ENCODE peak calls at places on chromosomes 5 and 9, in seven cellular contexts. E is HepG2, K is K562, F is SK-N-SH, O is GM12892, X is GM12878, Z is H1. J is an unnamed sample.

GRCh38 chr5:176823076-176823481 is 12.7 kb downstream of the UNC5A start:
- DNase-seq in K (no peak), X (no peak), Z (no peak), F (peak; percentile 68), O (no peak), E (no peak), J (no peak)

GRCh38 chr5:56161446-56161838 is 71.7 kb downstream of the ANKRD55 start:
- DNase-seq in K (no peak), Z (no peak), E (no peak), O (no peak), F (no peak), X (no peak), J (no peak)

GRCh38 chr9:117284414-117284813 is 130.4 kb downstream of the ASTN2 start:
- DNase-seq in E (no peak), Z (no peak), X (no peak), O (no peak), F (peak; percentile 48), K (no peak), J (no peak)

GRCh38 chr9:34332370-34332964 is 3.1 kb downstream of the NUDT2 start:
- DNase-seq in Z (no peak), O (no peak), K (peak; percentile 15), F (peak; percentile 46), X (peak; percentile 12), E (peak; percentile 60), J (no peak)

GRCh38 chr5:173963867-173964429 is 25.0 kb upstream of the C5orf47 start:
- DNase-seq in F (peak; percentile 83), Z (peak; percentile 58), X (no peak), O (no peak), K (no peak), E (no peak), J (no peak)

GRCh38 chr9:105541838-105542237 is 16.1 kb upstream of the FKTN start:
- DNase-seq in K (no peak), E (no peak), Z (no peak), F (no peak), X (peak; percentile 59), O (no peak), J (no peak)

GRCh38 chr5:69528015-69528414 is 32.0 kb upstream of the GTF2H2C start:
- DNase-seq in Z (no peak), K (no peak), X (no peak), E (no peak), O (no peak), F (no peak), J (no peak)

GRCh38 chr9:27408523-27408922 is 111.6 kb upstream of the EQTN start:
- DNase-seq in X (no peak), E (no peak), O (no peak), F (no peak), Z (no peak), K (no peak), J (no peak)

GRCh38 chr9:17318821-17319320 is 184.0 kb downstream of the CNTLN start:
- DNase-seq in X (no peak), O (no peak), F (no peak), E (no peak), Z (no peak), K (no peak), J (no peak)

GRCh38 chr9:89179535-89179919 is 909 bp upstream of the SHC3 start:
- DNase-seq in K (no peak), Z (no peak), X (no peak), E (no peak), O (no peak), F (no peak), J (no peak)

GRCh38 chr5:101878190-101878589 is 417.9 kb downstream of the SLCO4C1 start:
- DNase-seq in X (no peak), Z (no peak), E (no peak), F (no peak), K (no peak), O (no peak), J (no peak)

GRCh38 chr5:179128976-179129375 is 68.8 kb downstream of the ZNF354C start:
- DNase-seq in F (no peak), Z (no peak), X (no peak), K (no peak), E (no peak), O (no peak), J (no peak)

GRCh38 chr9:137294091-137294683 is 7.9 kb downstream of the NRARP start:
- DNase-seq in Z (peak; percentile 58), E (peak; percentile 80), F (peak; percentile 73), O (no peak), X (no peak), K (peak; percentile 62), J (no peak)

GRCh38 chr9:86828631-86829030 is 118.7 kb downstream of the GAS1 start:
- DNase-seq in O (no peak), K (no peak), F (no peak), E (no peak), Z (no peak), X (no peak), J (no peak)

GRCh38 chr9:79880626-79881025 is 308.9 kb downstream of the TLE4 start:
- DNase-seq in F (no peak), Z (no peak), E (no peak), O (no peak), K (no peak), X (no peak), J (no peak)

GRCh38 chr5:20949636-20950035 is 961.6 kb upstream of the CDH18 start:
- DNase-seq in Z (no peak), F (no peak), X (no peak), K (no peak), O (no peak), E (no peak), J (no peak)

GRCh38 chr5:1415059-1415425 is 30.2 kb downstream of the SLC6A3 start:
- DNase-seq in X (no peak), F (no peak), Z (no peak), E (no peak), O (no peak), K (no peak), J (no peak)

GRCh38 chr5:82676663-82677062 is 398.5 kb upstream of the RPS23 start:
- DNase-seq in O (no peak), F (no peak), X (peak; percentile 16), Z (no peak), E (no peak), K (no peak), J (no peak)

GRCh38 chr5:93186031-93186682 is 394.9 kb downstream of the NR2F1-AS1 start:
- DNase-seq in F (no peak), E (no peak), X (no peak), K (no peak), O (no peak), Z (no peak), J (no peak)

GRCh38 chr9:1701113-1701512 is 314.0 kb upstream of the SMARCA2 start:
- DNase-seq in K (no peak), O (no peak), E (no peak), Z (no peak), X (no peak), F (no peak), J (no peak)

GRCh38 chr5:73286891-73287290 is 113.9 kb downstream of the TMEM174 start:
- DNase-seq in O (no peak), E (no peak), Z (no peak), F (no peak), K (no peak), X (no peak), J (no peak)
- TF ChIP-seq TAF1 in O (no peak), E (no peak), Z (no peak), F (no peak), K (no peak), X (no peak), J (no peak)

GRCh38 chr9:22119537-22120167 is 110.5 kb upstream of the CDKN2B start:
- DNase-seq in E (peak; percentile 21), K (no peak), F (peak; percentile 8), X (no peak), Z (no peak), O (no peak), J (no peak)

GRCh38 chr9:22114956-22115355 is 105.9 kb upstream of the CDKN2B start:
- DNase-seq in O (no peak), Z (no peak), F (no peak), X (no peak), K (no peak), E (no peak), J (no peak)

GRCh38 chr9:22116751-22117150 is 107.6 kb upstream of the CDKN2B start:
- DNase-seq in X (no peak), E (no peak), K (no peak), O (no peak), F (no peak), Z (no peak), J (no peak)

GRCh38 chr9:22118810-22119479 is 109.8 kb upstream of the CDKN2B start:
- DNase-seq in X (no peak), O (no peak), E (no peak), F (no peak), K (no peak), Z (no peak), J (no peak)

DNA sequence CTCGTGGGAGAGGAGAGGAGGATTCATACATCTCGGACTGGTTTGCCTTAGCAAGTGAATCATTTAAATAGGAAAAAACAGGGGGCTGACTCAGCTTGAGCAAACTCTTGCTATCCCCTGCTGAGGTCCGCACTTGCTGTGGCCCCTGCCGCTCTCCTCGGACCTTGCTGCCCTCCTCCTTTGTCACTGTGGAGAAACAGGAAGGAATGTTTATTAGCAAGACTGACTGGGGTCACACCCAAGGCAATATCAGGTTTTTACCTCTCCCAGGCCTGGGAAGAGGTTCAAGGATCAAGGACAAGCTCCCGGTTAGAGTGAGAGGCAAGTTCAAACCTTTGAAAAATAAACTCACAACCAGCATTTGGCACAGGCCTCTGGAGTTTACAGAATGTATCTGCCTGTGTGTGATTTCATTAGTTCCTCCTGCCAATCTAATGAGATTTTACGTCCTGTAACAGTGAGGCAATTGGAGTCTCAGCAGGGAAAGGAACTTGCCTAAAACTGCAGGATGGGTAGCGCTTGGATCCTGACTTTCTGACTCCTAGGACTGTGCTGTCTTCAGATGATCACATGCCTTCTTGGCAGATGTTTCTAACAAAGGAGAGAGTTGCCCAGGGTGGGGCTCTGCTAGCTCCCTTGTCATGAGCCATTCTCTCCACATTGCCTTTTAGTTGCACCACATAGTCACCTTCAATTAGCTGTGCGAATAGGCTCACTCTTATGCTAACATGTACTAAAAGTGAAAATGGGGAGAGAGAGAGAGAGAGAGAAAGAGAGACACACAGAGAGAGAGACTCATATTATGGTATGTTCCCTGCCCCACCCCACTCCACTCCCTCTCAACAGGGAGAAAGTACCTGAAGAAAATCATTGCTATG is 108.6 kb upstream of the CDKN2B start:
- DNase-seq in O (no peak), Z (peak; percentile 49), X (no peak), K (no peak), F (no peak), E (peak; percentile 57), J (no peak)
- TF ChIP-seq TAF1 in O (no peak), Z (no peak), X (no peak), K (no peak), F (no peak), E (no peak), J (no peak)

GRCh38 chr5:88238732-88239131 is 29.9 kb downstream of the TMEM161B start:
- DNase-seq in K (no peak), E (no peak), Z (no peak), O (no peak), F (no peak), X (no peak), J (no peak)
- TF ChIP-seq TAF1 in K (no peak), E (no peak), Z (no peak), O (no peak), F (no peak), X (no peak), J (no peak)

DNA sequence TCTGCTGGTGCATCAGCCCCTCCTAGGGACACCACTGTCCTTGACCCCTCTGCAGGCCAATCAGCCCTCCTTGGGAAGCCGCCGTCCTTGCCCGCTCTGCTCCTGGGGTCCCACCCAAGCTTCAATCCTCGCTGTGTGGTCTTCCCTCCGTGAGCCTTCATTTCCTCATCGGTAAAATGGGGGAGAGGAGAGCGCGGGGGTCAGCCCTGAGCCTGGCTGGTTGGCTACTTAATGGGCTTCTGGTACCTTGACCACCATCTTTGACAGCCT is 12.7 kb upstream of the SLC2A6 start:
- DNase-seq in F (peak; percentile 15), X (no peak), E (no peak), Z (no peak), O (no peak), K (no peak), J (no peak)
- TF ChIP-seq TAF1 in F (no peak), X (no peak), E (no peak), Z (no peak), O (no peak), K (no peak), J (no peak)